ENCODE peak calls at places on chromosomes 2 and 18, in five cellular contexts. X is RWPE1, V is right lobe of liver, R is pancreas, M is IMR-90. G is an unnamed sample.

GRCh38 chr2:6506311-6507258 is 359.1 kb downstream of the CMPK2 start:
- DNase-seq in X (peak), V (no peak), R (no peak), M (peak), G (peak)

GRCh38 chr2:86793752-86794151 is 3.0 kb upstream of the CD8A start:
- DNase-seq in X (no peak), V (no peak), R (no peak), M (no peak), G (no peak)

GRCh38 chr18:49893036-49893435 is 79.7 kb upstream of the ACAA2 start:
- DNase-seq in X (no peak), V (no peak), R (no peak), M (no peak), G (no peak)

GRCh38 chr2:15756882-15757819 is 165.5 kb downstream of the DDX1 start:
- DNase-seq in X (no peak), V (no peak), R (no peak), M (no peak), G (no peak)

GRCh38 chr2:174438146-174438886 is 42.8 kb downstream of the SCRN3 start:
- DNase-seq in X (no peak), V (peak), R (no peak), M (no peak), G (no peak)

GRCh38 chr18:63479826-63480225 is 3.1 kb downstream of the SERPINB5 start:
- DNase-seq in X (no peak), V (no peak), R (no peak), M (no peak), G (no peak)

GRCh38 chr2:41414486-41415230 is 633.2 kb upstream of the PKDCC start:
- DNase-seq in X (peak), V (no peak), R (no peak), M (no peak), G (peak)

GRCh38 chr2:138086556-138086955 is 122.3 kb downstream of the HNMT start:
- DNase-seq in X (no peak), V (no peak), R (no peak), M (peak), G (no peak)

GRCh38 chr2:85986121-85986520 is 97.3 kb upstream of the ST3GAL5 start:
- DNase-seq in X (no peak), V (no peak), R (no peak), M (no peak), G (no peak)

GRCh38 chr2:64698068-64698645 is 44.4 kb upstream of the SERTAD2 start:
- DNase-seq in X (no peak), V (no peak), R (no peak), M (no peak), G (no peak)

GRCh38 chr2:197965756-197966155 is 161.4 kb downstream of the PLCL1 start:
- DNase-seq in X (no peak), V (no peak), R (no peak), M (no peak), G (no peak)

GRCh38 chr18:63890950-63891304 is 3.4 kb downstream of the SERPINB2 start:
- DNase-seq in X (no peak), V (no peak), R (no peak), M (peak), G (no peak)

GRCh38 chr2:2688231-2688630 is 357.2 kb upstream of the MYT1L start:
- DNase-seq in X (no peak), V (no peak), R (no peak), M (no peak), G (no peak)

GRCh38 chr2:238287702-238288649 is at the start of gene PER2:
- DNase-seq in X (peak), V (peak), R (peak), M (peak), G (peak)

GRCh38 chr2:238786792-238787490 is 60.9 kb upstream of the TWIST2 start:
- DNase-seq in X (no peak), V (no peak), R (no peak), M (no peak), G (no peak)

GRCh38 chr2:126766897-126767296 is 110.9 kb downstream of the GYPC start:
- DNase-seq in X (no peak), V (no peak), R (no peak), M (no peak), G (no peak)

GRCh38 chr2:161273038-161273760 is 35.0 kb upstream of the PSMD14 start:
- DNase-seq in X (peak), V (no peak), R (no peak), M (peak), G (peak)

GRCh38 chr2:99662761-99663341 is 173.0 kb upstream of the REV1 start:
- DNase-seq in X (no peak), V (no peak), R (peak), M (peak), G (peak)

GRCh38 chr2:23599691-23600090 is 214.7 kb downstream of the KLHL29 start:
- DNase-seq in X (no peak), V (no peak), R (no peak), M (no peak), G (no peak)

GRCh38 chr2:144944506-144945230 is 424.7 kb upstream of the ZEB2 start:
- DNase-seq in X (peak), V (no peak), R (no peak), M (peak), G (peak)

GRCh38 chr2:226995625-226996041 is 159.8 kb downstream of the RHBDD1 start:
- DNase-seq in X (peak), V (peak), R (no peak), M (peak), G (peak)

GRCh38 chr18:37343542-37343851 is 222.1 kb downstream of the CELF4 start:
- DNase-seq in X (no peak), V (no peak), R (no peak), M (no peak), G (no peak)

GRCh38 chr2:144904612-144905011 is 384.7 kb upstream of the ZEB2 start:
- DNase-seq in X (no peak), V (no peak), R (no peak), M (no peak), G (no peak)

GRCh38 chr2:237320801-237321563 is 93.0 kb downstream of the COL6A3 start:
- DNase-seq in X (no peak), V (no peak), R (no peak), M (no peak), G (no peak)

GRCh38 chr18:35099911-35100310 is 58.7 kb downstream of the MAPRE2 start:
- DNase-seq in X (no peak), V (no peak), R (no peak), M (peak), G (peak)

GRCh38 chr2:18898271-18898670 is 308.9 kb upstream of the NT5C1B start:
- DNase-seq in X (no peak), V (no peak), R (no peak), M (no peak), G (no peak)

GRCh38 chr2:105432749-105433148 is 33.9 kb upstream of the FHL2 start:
- DNase-seq in X (no peak), V (no peak), R (no peak), M (peak), G (no peak)

GRCh38 chr18:51447351-51447896 is 249.9 kb upstream of the MEX3C start:
- DNase-seq in X (no peak), V (no peak), R (peak), M (no peak), G (no peak)

GRCh38 chr2:131154071-131154531 is 49.0 kb downstream of the PLEKHB2 start:
- DNase-seq in X (peak), V (peak), R (peak), M (peak), G (peak)

GRCh38 chr2:226123307-226123706 is 676.3 kb downstream of the IRS1 start:
- DNase-seq in X (no peak), V (no peak), R (no peak), M (no peak), G (no peak)

GRCh38 chr2:11099122-11100065 is 55.9 kb upstream of the SLC66A3 start:
- DNase-seq in X (no peak), V (no peak), R (no peak), M (no peak), G (no peak)

GRCh38 chr18:74110149-74110548 is 37.5 kb downstream of the FBXO15 start:
- DNase-seq in X (no peak), V (no peak), R (no peak), M (no peak), G (no peak)

GRCh38 chr18:9530226-9531009 is 55.1 kb downstream of the RALBP1 start:
- DNase-seq in X (no peak), V (no peak), R (no peak), M (no peak), G (no peak)

GRCh38 chr2:232646726-232647125 is 13.3 kb downstream of the EFHD1 start:
- DNase-seq in X (no peak), V (no peak), R (no peak), M (no peak), G (no peak)

GRCh38 chr2:10906926-10907479 is 4.7 kb upstream of the KCNF1 start:
- DNase-seq in X (no peak), V (no peak), R (no peak), M (no peak), G (no peak)

GRCh38 chr2:82283075-82283474 is 1978.5 kb upstream of the LRRTM1 start:
- DNase-seq in X (no peak), V (no peak), R (no peak), M (no peak), G (no peak)

GRCh38 chr2:82278409-82278808 is 1973.9 kb upstream of the LRRTM1 start:
- DNase-seq in X (no peak), V (no peak), R (no peak), M (no peak), G (no peak)

DNA sequence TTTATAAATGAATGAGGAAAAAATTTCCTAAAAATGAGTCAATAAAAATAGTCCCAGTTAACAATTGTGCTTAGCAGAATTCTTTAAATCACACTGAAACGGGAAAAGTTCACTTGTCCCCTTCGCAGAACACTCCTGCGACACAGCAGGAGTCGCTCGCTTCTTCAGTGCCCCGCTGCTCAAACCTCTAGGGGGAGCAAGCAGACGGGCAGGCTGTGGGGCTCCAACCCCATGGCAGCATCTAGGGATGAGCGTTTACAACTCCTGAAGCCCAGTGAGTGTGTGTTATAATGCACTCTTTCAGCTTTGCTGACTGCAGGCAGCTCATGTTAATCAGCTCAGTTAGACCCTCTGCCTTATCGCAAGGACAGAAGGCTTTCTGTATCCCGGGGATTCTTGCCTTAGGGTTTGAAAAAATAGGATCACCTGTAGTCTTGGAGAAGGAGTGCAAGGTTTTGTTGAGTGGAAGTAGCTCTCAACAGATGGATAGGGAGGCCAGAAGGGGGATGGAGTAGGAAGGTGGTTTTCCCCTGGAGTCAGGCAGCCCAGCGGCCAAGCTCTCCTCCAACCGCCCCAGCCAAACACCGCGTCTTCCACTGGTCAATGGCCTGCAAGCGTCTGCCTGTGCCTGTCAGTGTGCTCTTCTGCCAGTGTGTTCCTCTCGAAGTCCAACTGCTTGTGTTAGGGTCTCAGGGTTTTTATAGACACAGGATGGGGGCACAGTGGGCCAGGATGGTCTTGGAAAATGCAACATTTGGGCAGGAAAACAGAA is 1977.7 kb upstream of the LRRTM1 start:
- DNase-seq in X (no peak), V (no peak), R (no peak), M (no peak), G (no peak)
- TF ChIP-seq CTCF in X (no peak), V (peak), R (no peak), M (no peak), G (peak)

GRCh38 chr2:33292063-33292462 is 184.4 kb upstream of the RASGRP3 start:
- DNase-seq in X (no peak), V (no peak), R (no peak), M (no peak), G (no peak)

GRCh38 chr2:33292981-33293586 is 183.4 kb upstream of the RASGRP3 start:
- DNase-seq in X (no peak), V (no peak), R (no peak), M (no peak), G (no peak)

GRCh38 chr2:33298233-33298632 is 178.2 kb upstream of the RASGRP3 start:
- DNase-seq in X (no peak), V (no peak), R (no peak), M (peak), G (peak)

GRCh38 chr2:33302348-33302747 is 174.1 kb upstream of the RASGRP3 start:
- DNase-seq in X (no peak), V (no peak), R (no peak), M (no peak), G (no peak)

DNA sequence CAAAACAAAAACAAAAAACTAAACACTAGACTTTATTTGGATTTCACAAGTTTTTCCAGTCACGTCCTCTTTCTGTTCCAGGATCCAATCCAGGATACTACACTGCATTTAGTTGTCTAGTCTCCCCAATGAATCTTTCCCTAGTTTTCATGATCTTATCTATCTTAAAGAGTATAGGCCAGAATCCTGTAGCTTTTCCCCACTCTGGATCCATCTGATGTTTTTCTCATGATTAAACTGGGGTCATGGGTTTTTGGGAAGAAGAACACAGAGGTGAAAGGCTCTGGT is 178.8 kb upstream of the RASGRP3 start:
- DNase-seq in X (no peak), V (no peak), R (no peak), M (no peak), G (no peak)
- H3K27ac ChIP-seq in X (no peak), V (no peak), R (no peak), M (no peak), G (peak)

DNA sequence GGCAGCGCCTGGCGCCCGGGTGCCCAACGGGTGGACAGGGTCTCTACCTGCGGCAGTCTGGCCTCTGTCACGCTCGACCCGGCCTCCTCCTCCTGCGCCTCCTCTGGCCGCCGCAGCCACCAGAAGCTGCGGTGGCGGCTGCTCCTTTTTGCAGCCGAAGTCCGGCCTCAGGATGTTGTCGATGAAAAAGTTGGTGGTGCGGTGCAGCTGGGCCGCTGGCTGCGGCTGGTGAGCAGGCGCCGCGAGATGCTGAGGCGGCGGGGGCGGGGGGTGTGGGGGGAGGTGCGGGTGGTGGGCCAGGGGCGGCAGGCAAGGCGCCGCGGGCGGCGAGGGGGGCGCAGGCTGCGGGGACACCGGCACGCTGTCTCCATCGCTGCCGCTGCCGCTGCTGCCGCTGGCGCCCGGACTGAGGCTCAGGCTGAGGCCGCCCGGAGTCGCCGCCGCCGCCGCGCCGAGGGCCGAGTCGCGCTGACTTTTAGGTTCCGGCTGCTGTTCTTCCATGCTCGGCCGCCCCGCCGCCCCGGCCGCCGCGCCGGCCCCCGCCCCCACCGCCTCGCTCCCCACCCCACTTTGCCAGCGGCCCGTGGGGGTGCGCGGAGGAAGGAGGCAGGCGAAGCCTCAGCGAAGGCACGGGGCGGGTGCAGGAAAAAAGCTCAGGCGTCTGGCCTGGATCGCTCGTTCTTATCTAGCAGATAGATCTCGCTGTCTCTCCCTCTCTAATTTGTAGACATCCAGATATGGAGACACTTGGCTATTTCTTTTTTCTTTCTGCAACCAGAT is 591 bp downstream of the EN1 start:
- DNase-seq in X (no peak), V (no peak), R (no peak), M (no peak), G (no peak)
- TF ChIP-seq CTCF in X (no peak), V (no peak), R (no peak), M (no peak), G (no peak)

GRCh38 chr2:224110811-224111210 is 71.7 kb upstream of the SERPINE2 start:
- DNase-seq in X (no peak), V (no peak), R (no peak), M (no peak), G (no peak)

GRCh38 chr2:224104668-224105386 is 65.7 kb upstream of the SERPINE2 start:
- DNase-seq in X (no peak), V (no peak), R (no peak), M (peak), G (no peak)

GRCh38 chr2:224109710-224110109 is 70.6 kb upstream of the SERPINE2 start:
- DNase-seq in X (no peak), V (no peak), R (no peak), M (no peak), G (no peak)

GRCh38 chr2:224103603-224104002 is 64.5 kb upstream of the SERPINE2 start:
- DNase-seq in X (no peak), V (no peak), R (no peak), M (no peak), G (no peak)

DNA sequence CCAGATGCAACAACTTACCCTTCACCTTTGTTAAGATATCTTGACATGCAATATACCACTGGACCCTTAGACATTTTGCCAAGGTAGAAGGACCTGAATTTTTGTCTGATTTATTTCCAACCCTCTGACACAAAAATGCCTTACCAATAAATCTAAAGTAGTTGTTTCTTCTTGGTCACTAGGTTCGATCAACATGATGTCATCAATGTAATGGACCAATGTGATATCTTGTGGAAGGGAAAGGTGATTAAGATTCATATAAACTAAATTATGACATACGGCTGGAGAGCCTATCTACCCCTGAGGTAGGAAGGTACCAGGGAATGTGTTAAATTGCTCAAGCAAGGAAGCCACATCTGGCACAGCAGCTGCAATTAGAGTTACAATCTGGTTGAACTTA is 67.7 kb upstream of the SERPINE2 start:
- DNase-seq in X (no peak), V (no peak), R (no peak), M (no peak), G (no peak)
- H3K27ac ChIP-seq in X (no peak), V (no peak), R (no peak), M (no peak), G (no peak)

GRCh38 chr2:75460630-75461029 is 100.1 kb downstream of the EVA1A start:
- DNase-seq in X (no peak), V (no peak), R (no peak), M (no peak), G (no peak)

GRCh38 chr2:75462714-75463113 is 98.0 kb downstream of the EVA1A start:
- DNase-seq in X (no peak), V (no peak), R (no peak), M (no peak), G (no peak)

GRCh38 chr2:75464348-75464946 is 96.3 kb downstream of the EVA1A start:
- DNase-seq in X (peak), V (no peak), R (peak), M (peak), G (peak)

GRCh38 chr2:75466708-75467311 is 93.9 kb downstream of the EVA1A start:
- DNase-seq in X (peak), V (no peak), R (peak), M (peak), G (peak)

GRCh38 chr2:75465317-75465998 is 95.3 kb downstream of the EVA1A start:
- DNase-seq in X (peak), V (no peak), R (no peak), M (peak), G (peak)
- TF ChIP-seq CTCF in X (no peak), V (peak), R (no peak), M (peak), G (peak)

GRCh38 chr18:58315041-58315440 is 271.0 kb downstream of the NEDD4L start:
- DNase-seq in X (no peak), V (no peak), R (no peak), M (peak), G (peak)
- H3K27ac ChIP-seq in X (peak), V (peak), R (no peak), M (no peak), G (peak)

GRCh38 chr2:95277246-95277906 is 3.1 kb downstream of the PROM2 start:
- DNase-seq in X (peak), V (peak), R (peak), M (no peak), G (no peak)
- TF ChIP-seq CTCF in X (no peak), V (no peak), R (no peak), M (no peak), G (peak)

DNA sequence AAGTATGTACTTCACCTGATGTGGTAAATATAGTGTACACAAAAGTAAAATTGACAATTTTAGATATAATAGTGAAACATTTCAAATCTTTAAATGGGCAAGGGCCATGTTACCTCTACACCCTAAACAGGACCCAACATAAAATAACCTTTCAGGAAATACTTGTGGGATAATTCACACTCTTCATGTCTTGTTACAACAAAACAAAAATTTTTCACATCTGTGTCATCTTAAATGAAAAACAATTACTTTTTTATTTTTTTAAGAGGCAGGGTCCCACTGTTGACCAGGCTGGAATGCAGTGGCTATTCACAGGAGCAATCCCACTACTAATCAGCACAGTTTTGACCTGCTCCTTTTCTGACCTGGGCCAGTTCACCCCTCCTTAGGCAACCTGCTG is 42.1 kb downstream of the SRBD1 start:
- DNase-seq in X (peak), V (no peak), R (no peak), M (no peak), G (no peak)
- H3K27ac ChIP-seq in X (peak), V (no peak), R (no peak), M (no peak), G (peak)

GRCh38 chr2:17573085-17573805 is 32.7 kb downstream of the VSNL1 start:
- DNase-seq in X (no peak), V (no peak), R (no peak), M (no peak), G (no peak)
- TF ChIP-seq CTCF in X (no peak), V (peak), R (no peak), M (peak), G (peak)

GRCh38 chr2:222912776-222913175 is 51.9 kb downstream of the ACSL3 start:
- DNase-seq in X (no peak), V (no peak), R (no peak), M (no peak), G (no peak)
- H3K27ac ChIP-seq in X (no peak), V (no peak), R (no peak), M (peak), G (no peak)

G was measured in brain microvascular endothelial cell.